ENCODE peak calls at places on chromosomes 2 and 18, in seven cellular contexts. D is NCI-H1436; U is T-helper 2 cell treated with Interferon-gamma antibody and Interleukin-4, amounts not matched to agents 5 μg/mL and 100 μg/mL, for 36 hours; E is activated CD8-positive, alpha-beta memory T cell treated with anti-CD3 and anti-CD28 coated beads, Interleukin-2, amount 50 U/mL, for 48 hours; I is GM06990; Y is Kasumi-1; M is WTC11. R is an unnamed sample.

GRCh38 chr2:188576657-188577056 is 285.0 kb downstream of the GULP1 start:
- DNase-seq in D (no peak), U (no peak), E (no peak), I (no peak), Y (no peak), M (no peak), R (no peak)

GRCh38 chr2:151159109-151159690 is 102.5 kb downstream of the RBM43 start:
- DNase-seq in D (no peak), U (no peak), E (no peak), I (no peak), Y (no peak), M (no peak), R (no peak)

GRCh38 chr2:172693529-172694185 is 42.0 kb upstream of the RAPGEF4 start:
- DNase-seq in D (no peak), U (no peak), E (no peak), I (no peak), Y (peak), M (no peak), R (no peak)

GRCh38 chr2:83196225-83196624 is 1262.9 kb downstream of the SUCLG1 start:
- DNase-seq in D (peak), U (no peak), E (no peak), I (no peak), Y (peak), M (no peak), R (peak)

GRCh38 chr2:238259085-238260020 is 19.5 kb upstream of the HES6 start:
- DNase-seq in D (no peak), U (no peak), E (no peak), I (no peak), Y (no peak), M (no peak), R (no peak)

GRCh38 chr18:58661423-58661822 is 9.8 kb upstream of the MALT1 start:
- DNase-seq in D (no peak), U (no peak), E (no peak), I (no peak), Y (peak), M (no peak), R (peak)

GRCh38 chr18:4119127-4119648 is 335.9 kb downstream of the DLGAP1 start:
- DNase-seq in D (no peak), U (no peak), E (no peak), I (no peak), Y (no peak), M (peak), R (no peak)

GRCh38 chr2:162053808-162054155 is 20.2 kb downstream of the DPP4 start:
- DNase-seq in D (no peak), U (no peak), E (no peak), I (no peak), Y (no peak), M (no peak), R (no peak)

GRCh38 chr2:133993160-133993559 is 260.7 kb upstream of the MGAT5 start:
- DNase-seq in D (no peak), U (no peak), E (no peak), I (no peak), Y (no peak), M (no peak), R (no peak)